ENCODE peak calls at places on chromosomes 4 and X, in eight cellular contexts. One of them, this sample, is unnamed. For H3K9me3, the result is how much of the 10 kb centered on the place peaks cover.

GRCh38 chrX:12978205-12979010 is 3.5 kb downstream of the TMSB4X start:
- DNase-seq in MM.1S: peak
- DNase-seq in CD4-positive, alpha-beta memory T cell: peak
- DNase-seq in stomach: peak
- DNase-seq in tibial nerve: no peak
- DNase-seq in lung: no peak
- DNase-seq in psoas muscle: peak
- DNase-seq in upper lobe of left lung: no peak
- DNase-seq in this sample: no peak

GRCh38 chr4:56130609-56131150 is 181.9 kb downstream of the CEP135 start:
- DNase-seq in MM.1S: no peak
- DNase-seq in CD4-positive, alpha-beta memory T cell: no peak
- DNase-seq in stomach: no peak
- DNase-seq in tibial nerve: no peak
- DNase-seq in lung: no peak
- DNase-seq in psoas muscle: no peak
- DNase-seq in upper lobe of left lung: no peak
- DNase-seq in this sample: no peak

GRCh38 chr4:21554036-21554435 is 394.5 kb downstream of the KCNIP4 start:
- DNase-seq in MM.1S: no peak
- DNase-seq in CD4-positive, alpha-beta memory T cell: no peak
- DNase-seq in stomach: no peak
- DNase-seq in tibial nerve: no peak
- DNase-seq in lung: no peak
- DNase-seq in psoas muscle: no peak
- DNase-seq in upper lobe of left lung: no peak
- DNase-seq in this sample: no peak

GRCh38 chr4:17781831-17782287 is 438 bp upstream of the FAM184B start:
- DNase-seq in MM.1S: no peak
- DNase-seq in CD4-positive, alpha-beta memory T cell: no peak
- DNase-seq in stomach: no peak
- DNase-seq in tibial nerve: no peak
- DNase-seq in lung: no peak
- DNase-seq in psoas muscle: no peak
- DNase-seq in upper lobe of left lung: no peak
- DNase-seq in this sample: no peak

GRCh38 chr4:13656569-13656988 is 29.1 kb upstream of the BOD1L1 start:
- DNase-seq in MM.1S: peak
- DNase-seq in CD4-positive, alpha-beta memory T cell: peak
- DNase-seq in stomach: peak
- DNase-seq in tibial nerve: peak
- DNase-seq in lung: peak
- DNase-seq in psoas muscle: peak
- DNase-seq in upper lobe of left lung: no peak
- DNase-seq in this sample: peak

GRCh38 chrX:68717663-68718442 is 70.4 kb downstream of the STARD8 start:
- DNase-seq in MM.1S: no peak
- DNase-seq in CD4-positive, alpha-beta memory T cell: no peak
- DNase-seq in stomach: peak
- DNase-seq in tibial nerve: no peak
- DNase-seq in lung: no peak
- DNase-seq in psoas muscle: peak
- DNase-seq in upper lobe of left lung: peak
- DNase-seq in this sample: no peak

GRCh38 chr4:68272860-68273259 is 27.4 kb upstream of the TMPRSS11B start:
- DNase-seq in MM.1S: no peak
- DNase-seq in CD4-positive, alpha-beta memory T cell: no peak
- DNase-seq in stomach: no peak
- DNase-seq in tibial nerve: no peak
- DNase-seq in lung: no peak
- DNase-seq in psoas muscle: no peak
- DNase-seq in upper lobe of left lung: no peak
- DNase-seq in this sample: no peak

GRCh38 chrX:39492495-39493162 is 605.1 kb downstream of the BCOR start:
- DNase-seq in MM.1S: no peak
- DNase-seq in CD4-positive, alpha-beta memory T cell: no peak
- DNase-seq in stomach: no peak
- DNase-seq in tibial nerve: no peak
- DNase-seq in lung: no peak
- DNase-seq in psoas muscle: no peak
- DNase-seq in upper lobe of left lung: no peak
- DNase-seq in this sample: no peak

GRCh38 chrX:9701790-9702189 is 63.9 kb downstream of the GPR143 start:
- DNase-seq in MM.1S: no peak
- DNase-seq in CD4-positive, alpha-beta memory T cell: no peak
- DNase-seq in stomach: no peak
- DNase-seq in tibial nerve: no peak
- DNase-seq in lung: no peak
- DNase-seq in psoas muscle: no peak
- DNase-seq in upper lobe of left lung: no peak
- DNase-seq in this sample: no peak

DNA sequence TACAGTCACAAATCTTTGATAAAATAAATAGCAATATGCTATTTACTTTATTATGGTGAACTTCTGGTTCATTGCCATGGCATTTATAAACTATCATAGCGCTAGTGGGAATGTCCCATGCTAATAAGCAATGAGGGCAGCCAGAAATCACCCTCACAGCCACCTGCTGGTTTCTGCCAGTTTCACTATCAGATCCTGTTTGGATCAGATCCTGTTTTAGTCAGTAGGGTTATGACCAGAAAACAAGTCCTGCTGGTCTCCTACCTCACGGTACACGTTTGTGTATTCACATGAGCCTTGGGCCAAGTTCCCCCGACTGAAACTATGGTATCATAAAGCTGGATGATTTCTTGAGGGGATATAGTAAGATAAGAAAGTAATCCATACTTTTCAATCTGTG is 17.7 kb downstream of the FOXR2 start:
- DNase-seq in MM.1S: peak
- DNase-seq in CD4-positive, alpha-beta memory T cell: no peak
- DNase-seq in stomach: peak
- DNase-seq in tibial nerve: no peak
- DNase-seq in lung: no peak
- DNase-seq in psoas muscle: no peak
- DNase-seq in upper lobe of left lung: no peak
- DNase-seq in this sample: no peak
- H3K9me3 ChIP-seq in MM.1S: under half
- H3K9me3 ChIP-seq in CD4-positive, alpha-beta memory T cell: under half
- H3K9me3 ChIP-seq in stomach: under half
- H3K9me3 ChIP-seq in tibial nerve: under half
- H3K9me3 ChIP-seq in lung: under half
- H3K9me3 ChIP-seq in psoas muscle: under half
- H3K9me3 ChIP-seq in upper lobe of left lung: under half
- H3K9me3 ChIP-seq in this sample: under half

GRCh38 chr4:169682360-169683047 is 62.1 kb downstream of the CLCN3 start:
- DNase-seq in MM.1S: no peak
- DNase-seq in CD4-positive, alpha-beta memory T cell: no peak
- DNase-seq in stomach: no peak
- DNase-seq in tibial nerve: no peak
- DNase-seq in lung: no peak
- DNase-seq in psoas muscle: no peak
- DNase-seq in upper lobe of left lung: no peak
- DNase-seq in this sample: no peak

GRCh38 chr4:169675825-169676224 is 55.4 kb downstream of the CLCN3 start:
- DNase-seq in MM.1S: no peak
- DNase-seq in CD4-positive, alpha-beta memory T cell: no peak
- DNase-seq in stomach: no peak
- DNase-seq in tibial nerve: no peak
- DNase-seq in lung: no peak
- DNase-seq in psoas muscle: no peak
- DNase-seq in upper lobe of left lung: no peak
- DNase-seq in this sample: no peak

GRCh38 chr4:169677150-169677732 is 56.9 kb downstream of the CLCN3 start:
- DNase-seq in MM.1S: no peak
- DNase-seq in CD4-positive, alpha-beta memory T cell: no peak
- DNase-seq in stomach: no peak
- DNase-seq in tibial nerve: no peak
- DNase-seq in lung: no peak
- DNase-seq in psoas muscle: no peak
- DNase-seq in upper lobe of left lung: no peak
- DNase-seq in this sample: no peak
- H3K9me3 ChIP-seq in MM.1S: under half
- H3K9me3 ChIP-seq in CD4-positive, alpha-beta memory T cell: under half
- H3K9me3 ChIP-seq in stomach: under half
- H3K9me3 ChIP-seq in tibial nerve: under half
- H3K9me3 ChIP-seq in lung: under half
- H3K9me3 ChIP-seq in psoas muscle: under half
- H3K9me3 ChIP-seq in upper lobe of left lung: under half
- H3K9me3 ChIP-seq in this sample: under half

DNA sequence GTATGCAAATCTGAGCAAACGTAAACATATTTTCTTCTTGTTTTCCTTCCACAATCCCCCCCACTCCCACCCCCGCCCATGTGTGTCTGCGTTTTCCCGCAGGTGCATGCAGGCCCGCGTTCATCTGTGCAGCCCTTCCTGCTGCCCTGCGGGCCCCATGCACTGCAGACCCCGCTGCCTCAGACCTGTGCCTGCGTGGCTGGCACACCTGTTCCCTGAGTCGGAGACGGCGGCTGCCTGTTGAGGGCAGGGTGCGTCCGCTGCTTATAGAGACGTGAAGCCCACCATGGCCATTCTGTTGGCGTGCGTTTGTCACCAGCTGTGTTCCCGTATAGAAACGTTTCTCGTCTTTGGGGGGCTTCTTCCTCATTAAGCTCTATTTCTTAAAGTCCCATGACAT is 51.5 kb downstream of the PCGF3 start:
- DNase-seq in MM.1S: no peak
- DNase-seq in CD4-positive, alpha-beta memory T cell: no peak
- DNase-seq in stomach: no peak
- DNase-seq in tibial nerve: no peak
- DNase-seq in lung: no peak
- DNase-seq in psoas muscle: peak
- DNase-seq in upper lobe of left lung: no peak
- DNase-seq in this sample: no peak
- H3K9me3 ChIP-seq in MM.1S: under half
- H3K9me3 ChIP-seq in CD4-positive, alpha-beta memory T cell: under half
- H3K9me3 ChIP-seq in stomach: under half
- H3K9me3 ChIP-seq in tibial nerve: under half
- H3K9me3 ChIP-seq in lung: under half
- H3K9me3 ChIP-seq in psoas muscle: under half
- H3K9me3 ChIP-seq in upper lobe of left lung: under half
- H3K9me3 ChIP-seq in this sample: under half

GRCh38 chr4:384311-385010 is 46.8 kb downstream of the ZNF141 start:
- DNase-seq in MM.1S: no peak
- DNase-seq in CD4-positive, alpha-beta memory T cell: no peak
- DNase-seq in stomach: no peak
- DNase-seq in tibial nerve: no peak
- DNase-seq in lung: no peak
- DNase-seq in psoas muscle: no peak
- DNase-seq in upper lobe of left lung: no peak
- DNase-seq in this sample: no peak
- H3K9me3 ChIP-seq in MM.1S: under half
- H3K9me3 ChIP-seq in CD4-positive, alpha-beta memory T cell: half or more
- H3K9me3 ChIP-seq in stomach: half or more
- H3K9me3 ChIP-seq in tibial nerve: half or more
- H3K9me3 ChIP-seq in lung: under half
- H3K9me3 ChIP-seq in psoas muscle: half or more
- H3K9me3 ChIP-seq in upper lobe of left lung: half or more
- H3K9me3 ChIP-seq in this sample: under half

DNA sequence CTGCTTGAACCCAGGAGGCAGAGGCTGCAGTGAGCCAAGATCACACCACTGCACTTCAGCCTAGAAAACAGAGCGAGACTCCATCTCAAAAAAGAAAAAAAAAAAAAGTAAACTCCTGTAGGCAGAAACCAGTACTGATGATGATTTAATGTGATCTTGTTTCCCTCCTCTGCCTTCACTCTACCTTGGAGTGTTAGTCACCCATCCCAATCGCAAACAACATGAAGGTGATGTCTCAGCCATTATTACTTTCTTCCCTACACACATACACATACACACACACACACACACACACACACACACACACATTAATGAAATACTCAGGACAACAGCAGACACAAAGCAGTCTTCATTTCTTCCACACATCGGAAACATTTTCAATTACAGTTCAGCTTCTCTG is 15.6 kb downstream of the XKRX start:
- DNase-seq in MM.1S: no peak
- DNase-seq in CD4-positive, alpha-beta memory T cell: no peak
- DNase-seq in stomach: no peak
- DNase-seq in tibial nerve: no peak
- DNase-seq in lung: no peak
- DNase-seq in psoas muscle: no peak
- DNase-seq in upper lobe of left lung: no peak
- DNase-seq in this sample: no peak
- H3K9me3 ChIP-seq in MM.1S: under half
- H3K9me3 ChIP-seq in CD4-positive, alpha-beta memory T cell: under half
- H3K9me3 ChIP-seq in stomach: under half
- H3K9me3 ChIP-seq in tibial nerve: under half
- H3K9me3 ChIP-seq in lung: under half
- H3K9me3 ChIP-seq in psoas muscle: under half
- H3K9me3 ChIP-seq in upper lobe of left lung: under half
- H3K9me3 ChIP-seq in this sample: under half